ENCODE peak calls at places on chromosomes 13 and 19, in ten cellular contexts. X, K, Q, T, J, Y, V, S, E and O are unnamed samples.

GRCh38 chr13:113398963-113399754 is 35.2 kb upstream of the GRTP1 start:
- DNase-seq in X (no peak), K (peak), Q (no peak), T (no peak), J (no peak), Y (no peak), V (no peak), S (no peak), E (no peak), O (no peak)

GRCh38 chr19:55257461-55258411 is 1.1 kb downstream of the PPP6R1 start:
- DNase-seq in X (no peak), K (no peak), Q (no peak), T (no peak), J (peak), Y (no peak), V (no peak), S (peak), E (peak), O (no peak)

GRCh38 chr19:19211499-19212432 is at the start of gene NCAN:
- DNase-seq in X (no peak), K (peak), Q (no peak), T (no peak), J (no peak), Y (peak), V (no peak), S (peak), E (peak), O (no peak)

GRCh38 chr19:41638624-41639023 is 11.8 kb upstream of the CEACAM4 start:
- DNase-seq in X (no peak), K (no peak), Q (no peak), T (no peak), J (no peak), Y (no peak), V (no peak), S (no peak), E (no peak), O (no peak)

GRCh38 chr13:111022886-111023285 is 92.2 kb upstream of the ARHGEF7 start:
- DNase-seq in X (no peak), K (no peak), Q (no peak), T (no peak), J (no peak), Y (no peak), V (no peak), S (no peak), E (no peak), O (no peak)

GRCh38 chr13:101003566-101003965 is 329.0 kb upstream of the TMTC4 start:
- DNase-seq in X (no peak), K (no peak), Q (no peak), T (no peak), J (no peak), Y (no peak), V (no peak), S (no peak), E (no peak), O (no peak)

GRCh38 chr13:55569514-55569913 is 1571.2 kb upstream of the PRR20A start:
- DNase-seq in X (no peak), K (no peak), Q (no peak), T (no peak), J (no peak), Y (no peak), V (no peak), S (no peak), E (no peak), O (no peak)

GRCh38 chr19:11181488-11181887 is 15.9 kb downstream of the KANK2 start:
- DNase-seq in X (no peak), K (no peak), Q (no peak), T (no peak), J (no peak), Y (no peak), V (no peak), S (no peak), E (no peak), O (no peak)

GRCh38 chr19:18776288-18776594 is 14.9 kb downstream of the COMP start:
- DNase-seq in X (no peak), K (no peak), Q (peak), T (no peak), J (peak), Y (no peak), V (no peak), S (no peak), E (no peak), O (no peak)

GRCh38 chr19:49513746-49514118 is 1.3 kb downstream of the FCGRT start:
- DNase-seq in X (no peak), K (no peak), Q (no peak), T (no peak), J (no peak), Y (no peak), V (no peak), S (no peak), E (no peak), O (peak)

GRCh38 chr13:112904436-112904960 is 64.5 kb upstream of the MCF2L start:
- DNase-seq in X (no peak), K (peak), Q (no peak), T (no peak), J (no peak), Y (no peak), V (no peak), S (no peak), E (no peak), O (no peak)

GRCh38 chr19:10683064-10683426 is 18.2 kb upstream of the QTRT1 start:
- DNase-seq in X (no peak), K (no peak), Q (no peak), T (no peak), J (no peak), Y (no peak), V (no peak), S (no peak), E (no peak), O (no peak)

GRCh38 chr13:106471957-106472543 is 63.4 kb downstream of the EFNB2 start:
- DNase-seq in X (no peak), K (no peak), Q (peak), T (no peak), J (peak), Y (no peak), V (no peak), S (peak), E (no peak), O (peak)

GRCh38 chr13:112700291-112701060 is 10.6 kb downstream of the ATP11A start:
- DNase-seq in X (no peak), K (no peak), Q (no peak), T (no peak), J (no peak), Y (no peak), V (no peak), S (no peak), E (no peak), O (no peak)

GRCh38 chr19:50202962-50203280 is 501 bp upstream of the MYH14 start:
- DNase-seq in X (no peak), K (no peak), Q (no peak), T (no peak), J (no peak), Y (no peak), V (no peak), S (no peak), E (no peak), O (no peak)